ENCODE peak calls at places on chromosomes 7 and 10, in ten cellular contexts. One of them, this sample, is unnamed.

GRCh38 chr10:24307696-24308476 is 98.9 kb downstream of the KIAA1217 start:
- DNase-seq in stomach: no peak
- DNase-seq in breast epithelium: no peak
- DNase-seq in CD8-positive, alpha-beta T cell: no peak
- DNase-seq in A549: no peak
- DNase-seq in endothelial cell: no peak
- DNase-seq in GM12865: no peak
- DNase-seq in IMR-90: no peak
- DNase-seq in dorsolateral prefrontal cortex: no peak
- DNase-seq in heart left ventricle: no peak
- DNase-seq in this sample: no peak

GRCh38 chr10:102344067-102344466 is 51.4 kb upstream of the NFKB2 start:
- DNase-seq in GM12865: no peak
- DNase-seq in endothelial cell: no peak
- DNase-seq in stomach: no peak
- DNase-seq in CD8-positive, alpha-beta T cell: no peak
- DNase-seq in IMR-90: peak; percentile 56
- DNase-seq in A549: no peak
- DNase-seq in breast epithelium: no peak
- DNase-seq in heart left ventricle: no peak
- DNase-seq in dorsolateral prefrontal cortex: no peak
- DNase-seq in this sample: no peak

GRCh38 chr10:61747341-61747740 is 84.6 kb downstream of the CABCOCO1 start:
- DNase-seq in breast epithelium: no peak
- DNase-seq in endothelial cell: no peak
- DNase-seq in GM12865: no peak
- DNase-seq in heart left ventricle: no peak
- DNase-seq in CD8-positive, alpha-beta T cell: no peak
- DNase-seq in stomach: no peak
- DNase-seq in A549: no peak
- DNase-seq in IMR-90: no peak
- DNase-seq in dorsolateral prefrontal cortex: no peak
- DNase-seq in this sample: no peak

GRCh38 chr10:106711313-106711906 is 453.1 kb downstream of the SORCS1 start:
- DNase-seq in IMR-90: no peak
- DNase-seq in endothelial cell: peak; percentile 38
- DNase-seq in breast epithelium: no peak
- DNase-seq in CD8-positive, alpha-beta T cell: no peak
- DNase-seq in stomach: peak; percentile 36
- DNase-seq in dorsolateral prefrontal cortex: peak; percentile 35
- DNase-seq in heart left ventricle: no peak
- DNase-seq in A549: peak; percentile 11
- DNase-seq in GM12865: peak; percentile 78
- DNase-seq in this sample: no peak

GRCh38 chr7:81470084-81470723 is 299.6 kb downstream of the HGF start:
- DNase-seq in breast epithelium: peak; percentile 63
- DNase-seq in GM12865: peak; percentile 65
- DNase-seq in heart left ventricle: peak; percentile 76
- DNase-seq in stomach: peak; percentile 74
- DNase-seq in CD8-positive, alpha-beta T cell: no peak
- DNase-seq in IMR-90: peak; percentile 81
- DNase-seq in A549: peak; percentile 52
- DNase-seq in dorsolateral prefrontal cortex: peak; percentile 42
- DNase-seq in endothelial cell: peak; percentile 74
- DNase-seq in this sample: peak; percentile 71

GRCh38 chr10:124465003-124465776 is 3.6 kb downstream of the LHPP start:
- DNase-seq in heart left ventricle: no peak
- DNase-seq in GM12865: peak; percentile 58
- DNase-seq in stomach: no peak
- DNase-seq in endothelial cell: no peak
- DNase-seq in A549: no peak
- DNase-seq in dorsolateral prefrontal cortex: no peak
- DNase-seq in IMR-90: no peak
- DNase-seq in CD8-positive, alpha-beta T cell: no peak
- DNase-seq in breast epithelium: no peak
- DNase-seq in this sample: no peak

GRCh38 chr10:113530476-113530875 is 22.4 kb upstream of the HABP2 start:
- DNase-seq in breast epithelium: no peak
- DNase-seq in dorsolateral prefrontal cortex: no peak
- DNase-seq in endothelial cell: no peak
- DNase-seq in CD8-positive, alpha-beta T cell: no peak
- DNase-seq in IMR-90: no peak
- DNase-seq in GM12865: no peak
- DNase-seq in stomach: peak; percentile 2
- DNase-seq in heart left ventricle: no peak
- DNase-seq in A549: no peak
- DNase-seq in this sample: no peak

GRCh38 chr7:36726311-36726710 is 2.0 kb upstream of the AOAH start:
- DNase-seq in stomach: no peak
- DNase-seq in IMR-90: no peak
- DNase-seq in CD8-positive, alpha-beta T cell: no peak
- DNase-seq in GM12865: no peak
- DNase-seq in breast epithelium: no peak
- DNase-seq in heart left ventricle: no peak
- DNase-seq in dorsolateral prefrontal cortex: no peak
- DNase-seq in endothelial cell: no peak
- DNase-seq in A549: no peak
- DNase-seq in this sample: no peak

GRCh38 chr7:147279951-147280350 is 1163.3 kb downstream of the CNTNAP2 start:
- DNase-seq in dorsolateral prefrontal cortex: no peak
- DNase-seq in endothelial cell: no peak
- DNase-seq in breast epithelium: no peak
- DNase-seq in heart left ventricle: no peak
- DNase-seq in stomach: no peak
- DNase-seq in A549: no peak
- DNase-seq in IMR-90: no peak
- DNase-seq in CD8-positive, alpha-beta T cell: no peak
- DNase-seq in GM12865: no peak
- DNase-seq in this sample: no peak

GRCh38 chr10:76546411-76546810 is 1091.2 kb downstream of the KCNMA1 start:
- DNase-seq in endothelial cell: no peak
- DNase-seq in stomach: no peak
- DNase-seq in GM12865: no peak
- DNase-seq in heart left ventricle: no peak
- DNase-seq in breast epithelium: no peak
- DNase-seq in dorsolateral prefrontal cortex: no peak
- DNase-seq in CD8-positive, alpha-beta T cell: no peak
- DNase-seq in IMR-90: no peak
- DNase-seq in A549: no peak
- DNase-seq in this sample: no peak

GRCh38 chr10:61815505-61815904 is 86.0 kb upstream of the ARID5B start:
- DNase-seq in endothelial cell: no peak
- DNase-seq in stomach: no peak
- DNase-seq in A549: no peak
- DNase-seq in heart left ventricle: no peak
- DNase-seq in GM12865: no peak
- DNase-seq in dorsolateral prefrontal cortex: no peak
- DNase-seq in breast epithelium: no peak
- DNase-seq in IMR-90: no peak
- DNase-seq in CD8-positive, alpha-beta T cell: no peak
- DNase-seq in this sample: no peak

GRCh38 chr10:22655312-22655973 is 58.9 kb downstream of the PIP4K2A start:
- DNase-seq in IMR-90: peak; percentile 92
- DNase-seq in heart left ventricle: no peak
- DNase-seq in GM12865: peak; percentile 79
- DNase-seq in endothelial cell: no peak
- DNase-seq in breast epithelium: no peak
- DNase-seq in A549: peak; percentile 14
- DNase-seq in CD8-positive, alpha-beta T cell: peak; percentile 29
- DNase-seq in dorsolateral prefrontal cortex: no peak
- DNase-seq in stomach: no peak
- DNase-seq in this sample: no peak

GRCh38 chr7:11620822-11621395 is 211.1 kb downstream of the THSD7A start:
- DNase-seq in stomach: no peak
- DNase-seq in CD8-positive, alpha-beta T cell: no peak
- DNase-seq in GM12865: no peak
- DNase-seq in A549: no peak
- DNase-seq in heart left ventricle: no peak
- DNase-seq in IMR-90: no peak
- DNase-seq in dorsolateral prefrontal cortex: no peak
- DNase-seq in endothelial cell: no peak
- DNase-seq in breast epithelium: no peak
- DNase-seq in this sample: no peak

GRCh38 chr10:133516072-133516471 is 11.1 kb upstream of the CYP2E1 start:
- DNase-seq in stomach: no peak
- DNase-seq in dorsolateral prefrontal cortex: no peak
- DNase-seq in CD8-positive, alpha-beta T cell: no peak
- DNase-seq in GM12865: no peak
- DNase-seq in breast epithelium: no peak
- DNase-seq in IMR-90: peak; percentile 8
- DNase-seq in heart left ventricle: no peak
- DNase-seq in A549: no peak
- DNase-seq in endothelial cell: no peak
- DNase-seq in this sample: no peak

GRCh38 chr10:57657164-57657765 is 610.4 kb downstream of the IPMK start:
- DNase-seq in CD8-positive, alpha-beta T cell: no peak
- DNase-seq in breast epithelium: no peak
- DNase-seq in A549: peak; percentile 21
- DNase-seq in endothelial cell: peak; percentile 61
- DNase-seq in heart left ventricle: no peak
- DNase-seq in IMR-90: peak; percentile 39
- DNase-seq in GM12865: peak; percentile 78
- DNase-seq in stomach: peak; percentile 54
- DNase-seq in dorsolateral prefrontal cortex: peak; percentile 16
- DNase-seq in this sample: peak; percentile 71

GRCh38 chr10:48564466-48565150 is 40.3 kb downstream of the ARHGAP22 start:
- DNase-seq in breast epithelium: no peak
- DNase-seq in stomach: no peak
- DNase-seq in CD8-positive, alpha-beta T cell: no peak
- DNase-seq in IMR-90: no peak
- DNase-seq in dorsolateral prefrontal cortex: no peak
- DNase-seq in A549: no peak
- DNase-seq in heart left ventricle: no peak
- DNase-seq in GM12865: no peak
- DNase-seq in endothelial cell: no peak
- DNase-seq in this sample: peak; percentile 27

GRCh38 chr10:72564596-72564995 is 61.3 kb downstream of the MICU1 start:
- DNase-seq in dorsolateral prefrontal cortex: no peak
- DNase-seq in CD8-positive, alpha-beta T cell: no peak
- DNase-seq in GM12865: peak; percentile 44
- DNase-seq in stomach: no peak
- DNase-seq in A549: no peak
- DNase-seq in endothelial cell: no peak
- DNase-seq in IMR-90: peak; percentile 82
- DNase-seq in heart left ventricle: no peak
- DNase-seq in breast epithelium: no peak
- DNase-seq in this sample: no peak

GRCh38 chr7:82615527-82615926 is 171.9 kb upstream of the CACNA2D1 start:
- DNase-seq in heart left ventricle: no peak
- DNase-seq in GM12865: peak; percentile 22
- DNase-seq in IMR-90: no peak
- DNase-seq in breast epithelium: no peak
- DNase-seq in CD8-positive, alpha-beta T cell: no peak
- DNase-seq in stomach: no peak
- DNase-seq in dorsolateral prefrontal cortex: no peak
- DNase-seq in A549: no peak
- DNase-seq in endothelial cell: no peak
- DNase-seq in this sample: no peak

GRCh38 chr10:80949785-80950184 is 412.1 kb downstream of the SH2D4B start:
- DNase-seq in CD8-positive, alpha-beta T cell: no peak
- DNase-seq in IMR-90: no peak
- DNase-seq in A549: no peak
- DNase-seq in dorsolateral prefrontal cortex: no peak
- DNase-seq in stomach: no peak
- DNase-seq in breast epithelium: no peak
- DNase-seq in GM12865: no peak
- DNase-seq in endothelial cell: no peak
- DNase-seq in heart left ventricle: no peak
- DNase-seq in this sample: no peak

GRCh38 chr10:80946073-80946472 is 408.4 kb downstream of the SH2D4B start:
- DNase-seq in heart left ventricle: no peak
- DNase-seq in GM12865: no peak
- DNase-seq in IMR-90: no peak
- DNase-seq in A549: no peak
- DNase-seq in breast epithelium: no peak
- DNase-seq in stomach: no peak
- DNase-seq in endothelial cell: no peak
- DNase-seq in dorsolateral prefrontal cortex: no peak
- DNase-seq in CD8-positive, alpha-beta T cell: no peak
- DNase-seq in this sample: no peak

GRCh38 chr10:80946957-80947722 is 409.4 kb downstream of the SH2D4B start:
- DNase-seq in A549: no peak
- DNase-seq in dorsolateral prefrontal cortex: no peak
- DNase-seq in CD8-positive, alpha-beta T cell: no peak
- DNase-seq in IMR-90: no peak
- DNase-seq in stomach: no peak
- DNase-seq in heart left ventricle: no peak
- DNase-seq in endothelial cell: no peak
- DNase-seq in GM12865: no peak
- DNase-seq in breast epithelium: no peak
- DNase-seq in this sample: no peak

GRCh38 chr10:80945267-80945880 is 407.7 kb downstream of the SH2D4B start:
- DNase-seq in CD8-positive, alpha-beta T cell: no peak
- DNase-seq in IMR-90: no peak
- DNase-seq in breast epithelium: no peak
- DNase-seq in GM12865: peak; percentile 61
- DNase-seq in endothelial cell: peak; percentile 27
- DNase-seq in dorsolateral prefrontal cortex: no peak
- DNase-seq in stomach: no peak
- DNase-seq in A549: no peak
- DNase-seq in heart left ventricle: no peak
- DNase-seq in this sample: no peak
- TF ChIP-seq CTCF in CD8-positive, alpha-beta T cell: no peak
- TF ChIP-seq CTCF in IMR-90: peak; percentile 2
- TF ChIP-seq CTCF in breast epithelium: peak; percentile 68
- TF ChIP-seq CTCF in GM12865: peak; percentile 89
- TF ChIP-seq CTCF in endothelial cell: no peak
- TF ChIP-seq CTCF in dorsolateral prefrontal cortex: peak; percentile 56
- TF ChIP-seq CTCF in stomach: no peak
- TF ChIP-seq CTCF in A549: no peak
- TF ChIP-seq CTCF in heart left ventricle: peak; percentile 66
- TF ChIP-seq CTCF in this sample: peak; percentile 74

GRCh38 chr7:127409629-127410028 is 17.1 kb upstream of the ZNF800 start:
- DNase-seq in CD8-positive, alpha-beta T cell: no peak
- DNase-seq in A549: no peak
- DNase-seq in heart left ventricle: no peak
- DNase-seq in breast epithelium: no peak
- DNase-seq in endothelial cell: no peak
- DNase-seq in GM12865: no peak
- DNase-seq in dorsolateral prefrontal cortex: no peak
- DNase-seq in IMR-90: no peak
- DNase-seq in stomach: no peak
- DNase-seq in this sample: no peak
- TF ChIP-seq CTCF in CD8-positive, alpha-beta T cell: no peak
- TF ChIP-seq CTCF in A549: no peak
- TF ChIP-seq CTCF in heart left ventricle: no peak
- TF ChIP-seq CTCF in breast epithelium: no peak
- TF ChIP-seq CTCF in endothelial cell: no peak
- TF ChIP-seq CTCF in GM12865: no peak
- TF ChIP-seq CTCF in dorsolateral prefrontal cortex: no peak
- TF ChIP-seq CTCF in IMR-90: no peak
- TF ChIP-seq CTCF in stomach: no peak
- TF ChIP-seq CTCF in this sample: no peak

GRCh38 chr10:121531830-121532178 is 66.4 kb downstream of the FGFR2 start:
- DNase-seq in GM12865: no peak
- DNase-seq in breast epithelium: no peak
- DNase-seq in endothelial cell: no peak
- DNase-seq in stomach: no peak
- DNase-seq in CD8-positive, alpha-beta T cell: no peak
- DNase-seq in IMR-90: no peak
- DNase-seq in dorsolateral prefrontal cortex: no peak
- DNase-seq in heart left ventricle: no peak
- DNase-seq in A549: no peak
- DNase-seq in this sample: no peak
- TF ChIP-seq CTCF in GM12865: no peak
- TF ChIP-seq CTCF in breast epithelium: no peak
- TF ChIP-seq CTCF in endothelial cell: no peak
- TF ChIP-seq CTCF in stomach: no peak
- TF ChIP-seq CTCF in CD8-positive, alpha-beta T cell: no peak
- TF ChIP-seq CTCF in IMR-90: no peak
- TF ChIP-seq CTCF in dorsolateral prefrontal cortex: no peak
- TF ChIP-seq CTCF in heart left ventricle: no peak
- TF ChIP-seq CTCF in A549: no peak
- TF ChIP-seq CTCF in this sample: no peak

GRCh38 chr7:28458732-28459131 is 46.4 kb downstream of the CREB5 start:
- DNase-seq in GM12865: no peak
- DNase-seq in heart left ventricle: no peak
- DNase-seq in breast epithelium: no peak
- DNase-seq in A549: no peak
- DNase-seq in CD8-positive, alpha-beta T cell: no peak
- DNase-seq in endothelial cell: no peak
- DNase-seq in stomach: no peak
- DNase-seq in IMR-90: no peak
- DNase-seq in dorsolateral prefrontal cortex: no peak
- DNase-seq in this sample: no peak
- TF ChIP-seq CTCF in GM12865: no peak
- TF ChIP-seq CTCF in heart left ventricle: no peak
- TF ChIP-seq CTCF in breast epithelium: no peak
- TF ChIP-seq CTCF in A549: no peak
- TF ChIP-seq CTCF in CD8-positive, alpha-beta T cell: no peak
- TF ChIP-seq CTCF in endothelial cell: no peak
- TF ChIP-seq CTCF in stomach: no peak
- TF ChIP-seq CTCF in IMR-90: no peak
- TF ChIP-seq CTCF in dorsolateral prefrontal cortex: no peak
- TF ChIP-seq CTCF in this sample: peak; percentile 25